ENCODE peak calls at places on chromosomes 1 and 21, in four cellular contexts. D is OCI-LY7, Z is uterus, B is dorsolateral prefrontal cortex. Q is an unnamed sample.

GRCh38 chr1:40030528-40031135 is 9.9 kb upstream of the CAP1 start:
- DNase-seq in Z (no peak), D (no peak), B (no peak), Q (no peak)

GRCh38 chr1:61851849-61852692 is 109.8 kb downstream of the PATJ start:
- DNase-seq in B (no peak), Z (no peak), D (peak), Q (no peak)

GRCh38 chr1:37931148-37931492 is 15.7 kb downstream of the INPP5B start:
- DNase-seq in D (no peak), B (no peak), Z (peak), Q (no peak)

GRCh38 chr1:180185281-180185680 is 30.6 kb downstream of the QSOX1 start:
- DNase-seq in B (no peak), Z (no peak), D (no peak), Q (no peak)

GRCh38 chr1:100928128-100928527 is 32.2 kb downstream of the SLC30A7 start:
- DNase-seq in B (no peak), D (no peak), Z (no peak), Q (no peak)

GRCh38 chr1:33039840-33040239 is 3.2 kb upstream of the AK2 start:
- DNase-seq in D (peak), B (no peak), Z (no peak), Q (no peak)

GRCh38 chr1:114482585-114482984 is 28.4 kb downstream of the TRIM33 start:
- DNase-seq in Z (no peak), B (no peak), D (peak), Q (no peak)

GRCh38 chr21:43573921-43574320 is 85.4 kb downstream of the HSF2BP start:
- DNase-seq in B (no peak), Z (no peak), D (no peak), Q (no peak)

GRCh38 chr1:88401283-88401682 is 282.8 kb upstream of the PKN2 start:
- DNase-seq in B (no peak), D (no peak), Z (no peak), Q (no peak)

GRCh38 chr1:167434306-167434705 is 84.0 kb downstream of the CD247 start:
- DNase-seq in D (no peak), B (no peak), Z (no peak), Q (no peak)

GRCh38 chr1:167553136-167554027 is at the start of gene CREG1:
- DNase-seq in D (peak), B (peak), Z (peak), Q (peak)

GRCh38 chr1:229665912-229666558 is 40.0 kb downstream of the URB2 start:
- DNase-seq in D (no peak), B (no peak), Z (no peak), Q (peak)

GRCh38 chr1:116033322-116033721 is 57.0 kb downstream of the SLC22A15 start:
- DNase-seq in D (no peak), B (peak), Z (no peak), Q (peak)

GRCh38 chr1:200178340-200178739 is 150.8 kb downstream of the NR5A2 start:
- DNase-seq in D (no peak), Z (no peak), B (no peak), Q (no peak)

GRCh38 chr1:188325211-188325610 is 1496.5 kb downstream of the PLA2G4A start:
- DNase-seq in D (no peak), B (no peak), Z (no peak), Q (no peak)

GRCh38 chr1:10724948-10725852 is 71.2 kb downstream of the CASZ1 start:
- DNase-seq in B (no peak), Z (peak), D (no peak), Q (no peak)

GRCh38 chr1:20390589-20391331 is 95.2 kb downstream of the CAMK2N1 start:
- DNase-seq in B (no peak), D (no peak), Z (no peak), Q (no peak)

GRCh38 chr21:46345861-46346260 is 21.9 kb downstream of the PCNT start:
- DNase-seq in Z (no peak), D (no peak), B (no peak), Q (no peak)

GRCh38 chr1:172241540-172241939 is 178.9 kb upstream of the C1orf105 start:
- DNase-seq in D (no peak), B (no peak), Z (no peak), Q (no peak)

GRCh38 chr1:53641481-53642214 is 97.3 kb downstream of the GLIS1 start:
- DNase-seq in Z (peak), D (no peak), B (no peak), Q (no peak)

GRCh38 chr21:46295996-46296752 is 10.0 kb downstream of the YBEY start:
- DNase-seq in B (peak), D (peak), Z (peak), Q (no peak)

GRCh38 chr1:40625076-40625475 is 40.4 kb downstream of the RIMS3 start:
- DNase-seq in D (peak), B (peak), Z (no peak), Q (no peak)

GRCh38 chr1:162222019-162222418 is 152.5 kb downstream of the NOS1AP start:
- DNase-seq in D (no peak), Z (no peak), B (no peak), Q (no peak)

GRCh38 chr1:154956557-154956956 is 658 bp upstream of the PBXIP1 start:
- DNase-seq in Z (peak), D (no peak), B (peak), Q (peak)

GRCh38 chr21:17495680-17496079 is 17.2 kb upstream of the CXADR start:
- DNase-seq in B (no peak), Z (no peak), D (no peak), Q (no peak)

DNA sequence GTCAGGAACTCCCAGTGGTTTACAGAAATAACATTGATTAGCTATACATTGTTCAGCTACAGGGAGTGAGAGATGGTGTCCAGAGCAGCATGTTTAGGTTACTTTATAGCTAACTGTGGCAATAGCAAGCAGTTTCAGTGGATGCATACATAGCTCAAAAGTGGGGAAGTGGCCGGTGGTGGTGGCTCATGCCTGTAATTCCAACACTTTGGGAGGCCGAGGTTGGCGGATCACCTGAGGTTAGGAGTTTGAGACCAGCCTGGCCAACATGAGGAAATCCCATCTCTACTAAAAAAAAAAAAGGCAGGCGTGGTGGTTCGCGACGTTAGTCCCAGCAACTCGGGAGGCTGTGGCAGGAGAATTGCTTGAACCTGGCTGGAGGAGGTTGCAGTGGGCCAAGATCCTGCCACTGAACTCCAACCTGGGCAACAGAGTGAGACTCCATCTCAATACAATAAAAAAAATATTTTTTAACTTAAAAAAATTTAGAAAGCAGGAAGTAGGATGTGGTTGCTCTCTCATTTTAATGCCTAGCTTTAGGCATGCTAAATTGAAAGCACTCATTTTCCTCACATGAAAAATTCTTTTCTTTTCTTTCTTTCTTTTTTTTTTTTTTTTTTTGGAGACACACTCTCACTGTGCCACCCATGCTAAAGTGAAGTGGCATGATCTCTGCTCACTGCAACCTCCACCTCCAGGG is 109.7 kb downstream of the PPIAL4G start:
- DNase-seq in Z (no peak), B (no peak), D (no peak), Q (no peak)
- H3K27ac ChIP-seq in Z (no peak), B (no peak), D (no peak), Q (no peak)

DNA sequence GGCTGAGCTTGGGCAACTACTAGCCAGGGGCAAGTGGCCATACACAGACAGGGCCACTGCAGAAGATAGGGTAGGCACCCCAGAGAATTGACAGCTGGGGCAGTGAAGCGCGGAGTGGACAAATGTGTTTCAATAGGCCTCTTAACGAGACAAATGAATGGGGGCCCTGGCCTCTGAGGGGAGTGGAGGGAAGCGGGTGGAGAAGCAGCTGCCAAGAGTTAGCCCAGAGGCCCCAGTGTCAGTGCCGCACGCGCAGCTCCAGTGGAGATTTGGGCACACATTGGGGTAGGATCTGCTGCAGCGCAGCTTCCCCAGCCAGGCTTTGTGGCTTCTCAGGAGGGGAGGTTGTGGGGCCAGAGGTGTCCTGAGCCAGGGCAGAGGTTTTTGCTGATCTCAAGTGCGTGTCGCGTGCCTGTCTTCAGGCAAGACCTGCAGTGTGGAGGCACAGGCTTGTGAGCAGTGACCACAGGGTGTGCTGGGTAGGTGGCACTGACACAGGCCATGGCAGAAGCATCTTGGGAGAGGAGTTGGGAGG is 16.9 kb downstream of the PTPRF start:
- DNase-seq in D (no peak), B (peak), Z (no peak), Q (peak)
- H3K27ac ChIP-seq in D (no peak), B (peak), Z (no peak), Q (peak)

DNA sequence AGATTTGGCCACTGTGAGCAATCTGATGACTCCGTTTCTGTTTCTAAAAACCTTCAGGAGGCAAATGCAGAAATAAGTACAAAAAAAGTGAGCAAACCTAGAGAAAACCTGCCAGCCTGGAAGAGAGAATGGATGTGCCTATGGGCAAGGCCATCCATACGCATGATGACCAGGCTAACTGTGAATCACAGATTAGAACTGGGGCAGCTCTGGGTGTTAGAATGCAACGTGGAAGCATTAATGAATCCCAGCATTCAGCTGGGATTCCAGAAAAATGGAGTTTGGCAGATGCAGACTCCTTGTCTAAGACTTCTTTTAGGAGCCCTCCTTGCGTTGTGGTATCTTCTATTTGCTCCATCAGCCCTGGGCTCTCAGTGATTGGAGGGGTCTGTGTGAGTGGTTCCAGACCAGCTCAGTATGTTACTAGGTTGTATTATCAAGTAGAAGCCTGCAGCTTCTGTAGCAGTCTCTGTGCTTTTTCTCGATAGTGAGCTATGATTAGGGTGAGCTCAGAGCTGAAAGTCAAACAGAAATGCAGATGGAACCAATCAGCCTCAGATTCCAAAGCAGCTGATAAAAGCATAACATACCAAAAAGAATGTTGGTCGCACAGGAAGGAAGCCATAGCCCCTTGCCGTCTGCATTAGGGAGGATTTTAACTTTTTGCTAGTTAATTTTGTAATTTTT is 154.0 kb downstream of the PSMG1 start:
- DNase-seq in B (no peak), Z (no peak), D (no peak), Q (no peak)
- H3K27ac ChIP-seq in B (no peak), Z (no peak), D (no peak), Q (no peak)

GRCh38 chr1:232574077-232574476 is 55.9 kb downstream of the SIPA1L2 start:
- DNase-seq in D (no peak), B (no peak), Z (no peak), Q (no peak)

GRCh38 chr1:232577809-232578208 is 52.1 kb downstream of the SIPA1L2 start:
- DNase-seq in D (peak), Z (no peak), B (no peak), Q (no peak)

GRCh38 chr1:232576537-232576936 is 53.4 kb downstream of the SIPA1L2 start:
- DNase-seq in B (no peak), Z (no peak), D (no peak), Q (no peak)

GRCh38 chr1:232575524-232576040 is 54.4 kb downstream of the SIPA1L2 start:
- DNase-seq in B (no peak), Z (no peak), D (no peak), Q (no peak)

GRCh38 chr1:232574867-232575523 is 54.9 kb downstream of the SIPA1L2 start:
- DNase-seq in B (no peak), Z (no peak), D (no peak), Q (no peak)
- H3K27ac ChIP-seq in B (no peak), Z (no peak), D (no peak), Q (no peak)

DNA sequence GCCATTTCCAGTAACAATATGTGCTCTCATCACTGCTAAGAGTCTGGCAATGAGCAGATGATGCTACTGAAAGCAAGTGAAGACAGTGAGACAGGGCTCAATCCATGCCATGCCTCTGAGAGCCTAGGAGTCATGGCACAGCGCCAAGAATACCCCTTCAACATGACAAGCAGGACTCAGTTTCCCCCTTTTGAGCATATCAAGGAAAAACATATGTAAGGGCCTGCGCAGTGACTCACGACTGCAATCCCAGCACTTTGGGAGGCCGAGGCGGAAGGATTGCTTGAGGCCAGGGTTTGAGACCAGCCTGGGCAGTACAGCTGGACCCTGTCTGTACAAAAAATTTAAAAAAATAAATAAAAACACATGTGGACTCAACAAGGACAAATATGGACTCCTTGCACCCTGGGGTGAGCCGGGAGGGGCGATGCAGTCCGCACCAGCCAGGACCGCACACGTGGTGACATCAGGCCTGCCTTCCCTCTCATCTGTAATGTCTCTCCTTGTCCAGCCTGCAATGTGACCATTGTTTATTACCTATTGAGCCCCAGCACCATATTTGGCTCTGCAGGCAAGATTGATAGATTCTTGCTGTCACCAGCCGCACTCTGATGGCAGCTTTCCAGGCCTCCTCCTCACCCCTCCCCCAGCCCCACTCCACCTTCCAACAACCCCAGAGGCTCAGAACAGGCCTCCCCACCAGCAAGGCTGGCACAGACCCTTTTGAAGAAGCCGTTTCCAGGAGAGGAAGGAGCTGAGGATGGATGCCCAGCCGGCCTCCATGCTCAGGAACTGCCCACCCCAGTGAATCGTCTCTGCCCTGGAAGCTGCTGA is 55.3 kb downstream of the IRF2BP2 start:
- DNase-seq in B (no peak), Z (peak), D (no peak), Q (no peak)
- H3K27ac ChIP-seq in B (peak), Z (peak), D (no peak), Q (peak)